ENCODE peak calls at places on chromosome 6, in seven cellular contexts. O, Z, G, S, U, P and D are unnamed samples.

GRCh38 chr6:85662251-85662650 is 19.6 kb upstream of the SYNCRIP start:
- DNase-seq in O (no peak), Z (peak), G (no peak), S (peak), U (no peak), P (no peak), D (no peak)

GRCh38 chr6:13417954-13418353 is 69.4 kb downstream of the GFOD1 start:
- DNase-seq in O (no peak), Z (no peak), G (no peak), S (no peak), U (no peak), P (no peak), D (no peak)

GRCh38 chr6:155259202-155259601 is 4.6 kb upstream of the CLDN20 start:
- DNase-seq in O (no peak), Z (no peak), G (no peak), S (no peak), U (no peak), P (no peak), D (no peak)

GRCh38 chr6:28980797-28981390 is 24.2 kb downstream of the ZNF311 start:
- DNase-seq in O (no peak), Z (peak), G (peak), S (peak), U (peak), P (peak), D (peak)

GRCh38 chr6:100803264-100803663 is 77.9 kb downstream of the ASCC3 start:
- DNase-seq in O (no peak), Z (no peak), G (no peak), S (no peak), U (no peak), P (peak), D (no peak)

GRCh38 chr6:80523531-80523970 is 417.1 kb downstream of the BCKDHB start:
- DNase-seq in O (peak), Z (peak), G (no peak), S (peak), U (no peak), P (no peak), D (peak)

GRCh38 chr6:2674857-2675256 is 75.9 kb downstream of the MYLK4 start:
- DNase-seq in O (no peak), Z (no peak), G (no peak), S (no peak), U (no peak), P (peak), D (no peak)

GRCh38 chr6:40295251-40295949 is 291.8 kb downstream of the LRFN2 start:
- DNase-seq in O (no peak), Z (no peak), G (peak), S (peak), U (no peak), P (no peak), D (no peak)

GRCh38 chr6:96783307-96783706 is 54.0 kb downstream of the GPR63 start:
- DNase-seq in O (no peak), Z (no peak), G (no peak), S (no peak), U (no peak), P (no peak), D (no peak)

GRCh38 chr6:108820011-108820410 is 28.2 kb upstream of the ARMC2 start:
- DNase-seq in O (no peak), Z (no peak), G (no peak), S (no peak), U (no peak), P (no peak), D (no peak)

GRCh38 chr6:121733216-121733615 is 297.8 kb downstream of the GJA1 start:
- DNase-seq in O (no peak), Z (no peak), G (no peak), S (no peak), U (no peak), P (no peak), D (peak)

GRCh38 chr6:100617633-100618348 is 153.1 kb upstream of the SIM1 start:
- DNase-seq in O (no peak), Z (peak), G (no peak), S (peak), U (no peak), P (peak), D (no peak)

GRCh38 chr6:168903638-168904345 is 349.9 kb downstream of the THBS2 start:
- DNase-seq in O (no peak), Z (no peak), G (no peak), S (no peak), U (no peak), P (no peak), D (no peak)

GRCh38 chr6:168908887-168909286 is 344.8 kb downstream of the THBS2 start:
- DNase-seq in O (no peak), Z (peak), G (no peak), S (peak), U (no peak), P (no peak), D (peak)

GRCh38 chr6:168908166-168908565 is 345.5 kb downstream of the THBS2 start:
- DNase-seq in O (no peak), Z (peak), G (no peak), S (peak), U (no peak), P (no peak), D (peak)

GRCh38 chr6:168905451-168906090 is 348.1 kb downstream of the THBS2 start:
- DNase-seq in O (no peak), Z (peak), G (no peak), S (peak), U (no peak), P (no peak), D (no peak)

GRCh38 chr6:168906251-168906845 is 347.3 kb downstream of the THBS2 start:
- DNase-seq in O (no peak), Z (no peak), G (peak), S (no peak), U (no peak), P (no peak), D (no peak)
- H3K4me3 ChIP-seq in O (no peak), Z (no peak), G (no peak), S (no peak), U (no peak), P (no peak), D (no peak)

GRCh38 chr6:140590641-140591040 is 1216.2 kb upstream of the CITED2 start:
- DNase-seq in O (no peak), Z (peak), G (no peak), S (peak), U (no peak), P (no peak), D (peak)

GRCh38 chr6:140592877-140593276 is 1218.4 kb upstream of the CITED2 start:
- DNase-seq in O (no peak), Z (no peak), G (no peak), S (no peak), U (no peak), P (no peak), D (no peak)

GRCh38 chr6:140597181-140597580 is 1222.7 kb upstream of the CITED2 start:
- DNase-seq in O (no peak), Z (no peak), G (no peak), S (no peak), U (no peak), P (no peak), D (no peak)

GRCh38 chr6:140594806-140595128 is 1220.3 kb upstream of the CITED2 start:
- DNase-seq in O (no peak), Z (no peak), G (no peak), S (no peak), U (no peak), P (no peak), D (no peak)
- H3K4me3 ChIP-seq in O (no peak), Z (no peak), G (no peak), S (no peak), U (no peak), P (no peak), D (no peak)

DNA sequence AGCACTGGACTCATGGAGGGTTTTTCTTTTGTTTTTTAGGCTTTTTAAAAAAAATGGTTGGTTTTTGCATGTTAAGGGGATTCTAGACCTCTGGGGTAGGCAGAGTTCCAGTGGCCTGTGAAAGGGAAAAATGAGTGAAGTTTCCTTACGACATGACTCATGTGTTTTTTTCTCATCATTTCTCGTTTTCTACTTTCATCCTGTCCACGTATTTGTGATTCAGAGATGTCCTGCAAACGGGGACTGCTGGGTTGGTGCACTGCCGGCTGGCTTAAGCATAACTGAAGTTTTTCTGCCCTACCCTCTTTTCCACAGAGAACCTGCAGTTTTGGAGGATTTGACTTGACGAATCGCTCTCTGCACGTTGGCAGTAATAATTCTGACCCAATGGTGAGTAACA is 182.3 kb downstream of the SASH1 start:
- DNase-seq in O (no peak), Z (peak), G (no peak), S (peak), U (no peak), P (no peak), D (peak)
- H3K4me3 ChIP-seq in O (no peak), Z (peak), G (no peak), S (peak), U (no peak), P (no peak), D (peak)

DNA sequence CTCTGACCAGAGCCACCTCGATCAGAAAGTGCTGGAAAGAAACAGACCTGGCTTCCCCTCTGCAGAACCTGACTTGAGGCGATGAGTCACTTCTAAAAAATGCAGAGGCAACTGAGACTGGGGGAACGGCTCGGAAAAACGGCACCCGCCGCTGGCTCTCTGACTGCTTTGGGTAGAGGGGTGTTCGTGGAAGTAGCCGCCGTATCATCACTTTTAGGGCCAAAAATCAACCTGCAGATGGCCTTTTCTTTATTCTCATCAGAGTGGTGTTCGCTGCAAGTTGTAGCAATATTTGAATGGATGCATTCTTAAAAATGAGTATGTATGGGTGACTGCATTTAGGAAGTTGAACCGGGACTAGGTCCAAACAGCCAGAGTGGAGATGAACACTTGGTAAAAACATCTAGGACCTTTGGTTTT is 807 bp downstream of the CAP2 start:
- DNase-seq in O (no peak), Z (peak), G (peak), S (peak), U (peak), P (peak), D (peak)
- H3K4me3 ChIP-seq in O (peak), Z (peak), G (peak), S (peak), U (peak), P (no peak), D (peak)

DNA sequence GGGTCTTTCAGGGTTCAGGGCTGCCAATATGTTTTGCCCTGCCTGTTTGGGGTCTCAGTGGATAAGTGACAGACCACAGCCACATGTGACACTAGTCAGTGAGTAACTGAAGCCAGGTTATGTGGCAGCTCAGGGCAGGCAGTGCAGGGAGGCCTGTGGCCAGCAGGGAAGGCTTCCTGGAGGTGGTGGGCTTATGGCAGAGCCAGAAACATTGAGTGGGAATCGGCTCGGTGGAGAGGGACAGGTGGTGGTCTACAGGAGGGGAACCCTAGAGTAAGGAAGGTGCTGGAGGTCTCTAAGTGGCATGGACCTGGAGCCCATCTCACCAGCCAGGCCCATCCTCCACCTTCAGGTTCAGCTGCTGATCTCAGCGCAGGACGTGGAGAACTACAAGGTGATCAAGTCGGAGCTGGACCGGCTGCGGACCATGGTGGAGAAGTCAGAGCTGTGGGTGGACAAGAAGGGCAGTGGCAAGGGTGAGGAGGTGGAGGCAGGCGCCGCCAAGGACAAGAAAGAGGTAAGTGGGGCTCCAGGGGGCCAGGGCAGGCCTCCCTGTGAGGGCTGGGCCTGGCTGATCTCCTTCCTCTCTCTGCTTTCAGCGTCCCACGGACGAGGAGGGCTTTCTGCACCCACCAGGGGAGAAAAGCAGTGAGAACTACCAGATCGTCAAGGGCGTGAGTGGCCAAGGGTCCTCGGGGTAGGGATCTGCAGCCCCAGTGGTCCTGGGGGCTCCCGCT is 34.9 kb downstream of the UQCC2 start:
- DNase-seq in O (no peak), Z (no peak), G (no peak), S (no peak), U (no peak), P (no peak), D (no peak)
- H3K4me3 ChIP-seq in O (no peak), Z (no peak), G (no peak), S (no peak), U (no peak), P (no peak), D (no peak)